ENCODE peak calls at places on chromosomes 16 and 17, in eight cellular contexts. One of them, this sample, is unnamed.

GRCh38 chr17:34852614-34853013 is 108.6 kb downstream of the CCT6B start:
- DNase-seq in lower leg skin: no peak
- DNase-seq in mammary epithelial cell: no peak
- DNase-seq in RWPE1: no peak
- DNase-seq in omental fat pad: no peak
- DNase-seq in CD8-positive, alpha-beta T cell: no peak
- DNase-seq in osteocyte: no peak
- DNase-seq in GM20000: no peak
- DNase-seq in this sample: no peak

GRCh38 chr17:49913226-49914095 is 55.5 kb upstream of the DLX4 start:
- DNase-seq in RWPE1: no peak
- DNase-seq in mammary epithelial cell: peak
- DNase-seq in CD8-positive, alpha-beta T cell: no peak
- DNase-seq in GM20000: no peak
- DNase-seq in lower leg skin: no peak
- DNase-seq in osteocyte: no peak
- DNase-seq in omental fat pad: no peak
- DNase-seq in this sample: no peak

GRCh38 chr16:75378616-75379015 is 54.7 kb downstream of the CFDP1 start:
- DNase-seq in mammary epithelial cell: no peak
- DNase-seq in RWPE1: no peak
- DNase-seq in GM20000: no peak
- DNase-seq in omental fat pad: no peak
- DNase-seq in CD8-positive, alpha-beta T cell: no peak
- DNase-seq in lower leg skin: no peak
- DNase-seq in osteocyte: no peak
- DNase-seq in this sample: no peak

GRCh38 chr16:15507299-15507958 is 73.0 kb downstream of the BMERB1 start:
- DNase-seq in CD8-positive, alpha-beta T cell: no peak
- DNase-seq in mammary epithelial cell: peak
- DNase-seq in osteocyte: no peak
- DNase-seq in RWPE1: no peak
- DNase-seq in GM20000: no peak
- DNase-seq in lower leg skin: peak
- DNase-seq in omental fat pad: no peak
- DNase-seq in this sample: no peak

GRCh38 chr16:80433617-80434016 is 107.2 kb upstream of the DYNLRB2 start:
- DNase-seq in osteocyte: no peak
- DNase-seq in RWPE1: peak
- DNase-seq in lower leg skin: no peak
- DNase-seq in GM20000: no peak
- DNase-seq in mammary epithelial cell: peak
- DNase-seq in CD8-positive, alpha-beta T cell: no peak
- DNase-seq in omental fat pad: no peak
- DNase-seq in this sample: no peak

GRCh38 chr17:60577147-60577925 is 22.7 kb upstream of the PPM1D start:
- DNase-seq in omental fat pad: no peak
- DNase-seq in GM20000: peak
- DNase-seq in mammary epithelial cell: no peak
- DNase-seq in RWPE1: no peak
- DNase-seq in lower leg skin: peak
- DNase-seq in osteocyte: no peak
- DNase-seq in CD8-positive, alpha-beta T cell: no peak
- DNase-seq in this sample: no peak

GRCh38 chr17:17414316-17414937 is 62.4 kb upstream of the MED9 start:
- DNase-seq in RWPE1: no peak
- DNase-seq in CD8-positive, alpha-beta T cell: no peak
- DNase-seq in omental fat pad: no peak
- DNase-seq in mammary epithelial cell: peak
- DNase-seq in osteocyte: no peak
- DNase-seq in GM20000: no peak
- DNase-seq in lower leg skin: no peak
- DNase-seq in this sample: no peak

GRCh38 chr17:75773121-75773807 is 8.3 kb upstream of the GALK1 start:
- DNase-seq in RWPE1: no peak
- DNase-seq in GM20000: no peak
- DNase-seq in CD8-positive, alpha-beta T cell: no peak
- DNase-seq in mammary epithelial cell: no peak
- DNase-seq in omental fat pad: no peak
- DNase-seq in lower leg skin: peak
- DNase-seq in osteocyte: no peak
- DNase-seq in this sample: no peak

GRCh38 chr16:4172070-4172469 is 55.8 kb upstream of the ADCY9 start:
- DNase-seq in mammary epithelial cell: peak
- DNase-seq in GM20000: no peak
- DNase-seq in omental fat pad: no peak
- DNase-seq in CD8-positive, alpha-beta T cell: no peak
- DNase-seq in osteocyte: no peak
- DNase-seq in lower leg skin: no peak
- DNase-seq in RWPE1: no peak
- DNase-seq in this sample: no peak

GRCh38 chr17:67157732-67158639 is 87.0 kb downstream of the HELZ start:
- DNase-seq in lower leg skin: no peak
- DNase-seq in osteocyte: no peak
- DNase-seq in omental fat pad: no peak
- DNase-seq in CD8-positive, alpha-beta T cell: no peak
- DNase-seq in GM20000: peak
- DNase-seq in mammary epithelial cell: no peak
- DNase-seq in RWPE1: peak
- DNase-seq in this sample: no peak

GRCh38 chr16:85610446-85611204 is 2.5 kb upstream of the GSE1 start:
- DNase-seq in osteocyte: peak
- DNase-seq in GM20000: peak
- DNase-seq in lower leg skin: peak
- DNase-seq in mammary epithelial cell: peak
- DNase-seq in omental fat pad: peak
- DNase-seq in RWPE1: peak
- DNase-seq in CD8-positive, alpha-beta T cell: peak
- DNase-seq in this sample: peak

GRCh38 chr16:85610059-85610445 is 3.1 kb upstream of the GSE1 start:
- DNase-seq in omental fat pad: no peak
- DNase-seq in CD8-positive, alpha-beta T cell: no peak
- DNase-seq in osteocyte: no peak
- DNase-seq in mammary epithelial cell: no peak
- DNase-seq in lower leg skin: no peak
- DNase-seq in GM20000: no peak
- DNase-seq in RWPE1: no peak
- DNase-seq in this sample: no peak

GRCh38 chr16:10971560-10971961 is 27.2 kb downstream of the CLEC16A start:
- DNase-seq in CD8-positive, alpha-beta T cell: no peak
- DNase-seq in osteocyte: no peak
- DNase-seq in RWPE1: peak
- DNase-seq in omental fat pad: no peak
- DNase-seq in GM20000: peak
- DNase-seq in mammary epithelial cell: peak
- DNase-seq in lower leg skin: no peak
- DNase-seq in this sample: no peak

GRCh38 chr17:40035162-40035559 is 19.0 kb downstream of the MED24 start:
- DNase-seq in omental fat pad: no peak
- DNase-seq in lower leg skin: no peak
- DNase-seq in CD8-positive, alpha-beta T cell: no peak
- DNase-seq in mammary epithelial cell: no peak
- DNase-seq in RWPE1: no peak
- DNase-seq in osteocyte: no peak
- DNase-seq in GM20000: no peak
- DNase-seq in this sample: no peak

GRCh38 chr17:72158895-72159885 is 38.4 kb downstream of the SOX9 start:
- DNase-seq in GM20000: no peak
- DNase-seq in omental fat pad: no peak
- DNase-seq in RWPE1: no peak
- DNase-seq in mammary epithelial cell: no peak
- DNase-seq in CD8-positive, alpha-beta T cell: no peak
- DNase-seq in osteocyte: no peak
- DNase-seq in lower leg skin: no peak
- DNase-seq in this sample: no peak

GRCh38 chr17:81042606-81043005 is 7.7 kb downstream of the BAIAP2 start:
- DNase-seq in GM20000: no peak
- DNase-seq in lower leg skin: no peak
- DNase-seq in CD8-positive, alpha-beta T cell: no peak
- DNase-seq in osteocyte: no peak
- DNase-seq in mammary epithelial cell: no peak
- DNase-seq in RWPE1: no peak
- DNase-seq in omental fat pad: no peak
- DNase-seq in this sample: no peak

GRCh38 chr17:81039854-81040758 is 5.2 kb downstream of the BAIAP2 start:
- DNase-seq in omental fat pad: no peak
- DNase-seq in CD8-positive, alpha-beta T cell: no peak
- DNase-seq in mammary epithelial cell: peak
- DNase-seq in osteocyte: no peak
- DNase-seq in lower leg skin: no peak
- DNase-seq in RWPE1: peak
- DNase-seq in GM20000: no peak
- DNase-seq in this sample: no peak

GRCh38 chr17:81043319-81043724 is 8.4 kb downstream of the BAIAP2 start:
- DNase-seq in lower leg skin: no peak
- DNase-seq in osteocyte: no peak
- DNase-seq in GM20000: no peak
- DNase-seq in mammary epithelial cell: no peak
- DNase-seq in omental fat pad: no peak
- DNase-seq in CD8-positive, alpha-beta T cell: no peak
- DNase-seq in RWPE1: no peak
- DNase-seq in this sample: no peak

GRCh38 chr17:81039096-81039495 is 4.1 kb downstream of the BAIAP2 start:
- DNase-seq in mammary epithelial cell: no peak
- DNase-seq in omental fat pad: no peak
- DNase-seq in CD8-positive, alpha-beta T cell: no peak
- DNase-seq in lower leg skin: no peak
- DNase-seq in osteocyte: no peak
- DNase-seq in GM20000: no peak
- DNase-seq in RWPE1: no peak
- DNase-seq in this sample: no peak

DNA sequence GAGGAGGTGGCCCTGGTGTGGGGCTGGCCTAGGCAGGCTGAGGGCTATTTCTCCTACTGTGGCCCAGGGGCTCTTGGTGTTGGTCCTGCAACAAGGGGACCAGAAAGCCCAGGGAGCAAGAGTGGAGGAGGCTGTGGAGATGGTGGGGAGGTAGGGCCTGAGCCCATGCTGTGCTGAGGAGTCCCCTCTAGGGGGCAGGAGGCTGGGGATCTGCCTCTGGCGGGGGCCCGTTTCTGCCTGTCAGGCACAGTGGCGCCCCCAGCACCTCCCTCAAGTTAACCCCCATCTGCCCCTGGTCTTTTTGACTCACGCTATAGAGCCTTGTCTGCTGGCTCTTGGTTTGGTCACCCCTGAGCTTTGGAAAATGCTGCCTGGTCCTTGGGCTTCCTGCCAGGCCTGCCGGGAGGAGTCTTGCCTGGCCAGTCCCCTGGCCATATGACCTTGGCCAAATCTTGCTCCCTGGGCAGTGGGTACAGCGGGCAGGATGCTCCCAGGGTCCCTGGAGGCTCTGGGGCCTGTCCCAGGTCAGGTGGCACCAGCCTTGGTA is 5.9 kb downstream of the BAIAP2 start:
- DNase-seq in GM20000: peak
- DNase-seq in lower leg skin: no peak
- DNase-seq in CD8-positive, alpha-beta T cell: no peak
- DNase-seq in osteocyte: no peak
- DNase-seq in RWPE1: no peak
- DNase-seq in mammary epithelial cell: no peak
- DNase-seq in omental fat pad: no peak
- DNase-seq in this sample: no peak
- TF ChIP-seq CTCF in GM20000: peak
- TF ChIP-seq CTCF in lower leg skin: no peak
- TF ChIP-seq CTCF in CD8-positive, alpha-beta T cell: no peak
- TF ChIP-seq CTCF in osteocyte: peak
- TF ChIP-seq CTCF in RWPE1: peak
- TF ChIP-seq CTCF in mammary epithelial cell: peak
- TF ChIP-seq CTCF in omental fat pad: no peak
- TF ChIP-seq CTCF in this sample: peak

DNA sequence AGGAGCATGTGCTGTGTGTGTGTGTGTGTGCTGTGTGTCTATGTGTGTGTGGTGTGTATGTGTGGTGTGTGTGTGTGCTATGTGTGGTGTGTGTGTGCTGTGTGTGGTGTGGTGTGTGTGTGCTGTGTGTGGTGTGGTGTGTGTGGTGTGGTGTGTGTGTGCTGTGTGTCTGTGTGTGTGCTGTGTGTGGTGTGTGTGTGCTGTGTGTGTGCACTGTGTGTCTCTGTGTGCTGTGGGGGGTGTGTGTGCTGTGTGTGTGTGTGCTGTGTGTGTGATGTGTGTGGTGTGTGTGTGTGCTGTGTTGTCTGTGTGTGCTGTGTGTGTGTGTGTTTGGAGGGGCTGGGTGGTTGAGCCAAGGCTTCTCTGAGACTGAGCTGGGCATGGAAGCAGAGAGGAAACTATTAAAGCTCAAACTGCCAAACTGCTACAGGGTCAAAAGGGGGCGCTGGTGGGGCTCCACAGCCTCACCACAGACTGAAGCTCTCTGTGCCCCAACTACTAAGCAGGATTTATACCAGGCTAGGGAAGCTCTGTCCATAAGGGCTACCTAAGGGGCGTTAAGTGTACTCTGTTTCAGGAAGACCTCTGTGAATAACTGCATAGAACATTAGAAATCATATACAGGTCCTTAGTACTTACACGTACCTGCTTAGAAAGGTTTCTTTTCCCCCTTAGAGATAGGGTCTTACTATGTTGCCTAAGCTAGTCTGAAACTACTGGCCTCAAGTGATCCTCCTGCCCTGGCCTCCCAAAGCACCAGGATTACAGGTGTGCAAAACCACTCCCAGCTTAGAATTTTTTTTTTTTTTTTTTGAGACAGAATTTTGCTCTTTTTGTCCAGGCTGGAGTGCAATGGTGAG is 27.8 kb upstream of the GHDC start:
- DNase-seq in RWPE1: no peak
- DNase-seq in osteocyte: no peak
- DNase-seq in CD8-positive, alpha-beta T cell: peak
- DNase-seq in mammary epithelial cell: peak
- DNase-seq in lower leg skin: peak
- DNase-seq in GM20000: peak
- DNase-seq in omental fat pad: no peak
- DNase-seq in this sample: no peak
- TF ChIP-seq CTCF in RWPE1: peak
- TF ChIP-seq CTCF in osteocyte: peak
- TF ChIP-seq CTCF in CD8-positive, alpha-beta T cell: peak
- TF ChIP-seq CTCF in mammary epithelial cell: peak
- TF ChIP-seq CTCF in lower leg skin: no peak
- TF ChIP-seq CTCF in GM20000: peak
- TF ChIP-seq CTCF in omental fat pad: no peak
- TF ChIP-seq CTCF in this sample: no peak

DNA sequence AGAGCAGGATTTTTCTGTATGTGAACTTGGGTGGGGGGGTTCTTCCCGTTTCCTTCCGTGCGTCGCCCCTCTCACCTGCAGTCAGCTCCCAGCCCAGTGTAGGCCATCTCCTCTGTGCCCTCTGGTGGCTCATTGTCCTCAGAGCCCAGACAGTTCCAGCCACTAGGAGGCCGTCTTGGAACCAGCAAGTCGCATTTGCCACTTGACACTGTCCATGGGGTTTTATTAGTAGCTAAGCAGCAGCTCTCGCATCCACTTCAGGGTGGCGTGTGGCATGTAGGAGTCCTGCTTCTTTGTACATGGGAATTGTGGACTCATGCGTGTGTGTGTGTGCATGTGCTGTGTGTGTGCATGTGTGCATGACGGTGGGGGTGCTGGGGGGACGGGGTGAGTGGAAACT is 74.0 kb downstream of the SEC14L1 start:
- DNase-seq in osteocyte: no peak
- DNase-seq in mammary epithelial cell: peak
- DNase-seq in omental fat pad: no peak
- DNase-seq in lower leg skin: no peak
- DNase-seq in GM20000: no peak
- DNase-seq in CD8-positive, alpha-beta T cell: no peak
- DNase-seq in RWPE1: peak
- DNase-seq in this sample: no peak
- TF ChIP-seq CTCF in osteocyte: peak
- TF ChIP-seq CTCF in mammary epithelial cell: peak
- TF ChIP-seq CTCF in omental fat pad: no peak
- TF ChIP-seq CTCF in lower leg skin: no peak
- TF ChIP-seq CTCF in GM20000: peak
- TF ChIP-seq CTCF in CD8-positive, alpha-beta T cell: no peak
- TF ChIP-seq CTCF in RWPE1: peak
- TF ChIP-seq CTCF in this sample: no peak

GRCh38 chr16:88970539-88971065 is 6.4 kb downstream of the CBFA2T3 start:
- DNase-seq in mammary epithelial cell: no peak
- DNase-seq in GM20000: no peak
- DNase-seq in omental fat pad: no peak
- DNase-seq in RWPE1: no peak
- DNase-seq in CD8-positive, alpha-beta T cell: no peak
- DNase-seq in lower leg skin: no peak
- DNase-seq in osteocyte: no peak
- DNase-seq in this sample: no peak
- TF ChIP-seq CTCF in mammary epithelial cell: no peak
- TF ChIP-seq CTCF in GM20000: no peak
- TF ChIP-seq CTCF in omental fat pad: no peak
- TF ChIP-seq CTCF in RWPE1: no peak
- TF ChIP-seq CTCF in CD8-positive, alpha-beta T cell: no peak
- TF ChIP-seq CTCF in lower leg skin: no peak
- TF ChIP-seq CTCF in osteocyte: no peak
- TF ChIP-seq CTCF in this sample: no peak